ENCODE peak calls at places on chromosomes 6 and 20, in nine cellular contexts. T is breast epithelium; E is naive thymus-derived CD4-positive, alpha-beta T cell; K is CD8-positive, alpha-beta memory T cell; C is PC-9; O is tibial artery; W is psoas muscle; N is hepatocyte; L is left ventricle myocardium inferior. A is an unnamed sample. For H3K4me1, the result is how much of the 10 kb centered on the place peaks cover.

GRCh38 chr6:10583509-10583908 is 62.4 kb downstream of the GCNT2 start:
- DNase-seq in E (no peak), T (no peak), N (peak), L (no peak), O (no peak), C (no peak), W (no peak), K (no peak), A (no peak)

GRCh38 chr6:140289186-140289585 is 914.7 kb upstream of the CITED2 start:
- DNase-seq in W (no peak), T (no peak), O (no peak), L (no peak), E (no peak), C (no peak), N (no peak), K (no peak), A (no peak)

GRCh38 chr6:148414836-148415235 is 72.2 kb downstream of the SASH1 start:
- DNase-seq in L (no peak), T (no peak), K (no peak), N (no peak), E (no peak), C (peak), W (no peak), O (no peak), A (no peak)

GRCh38 chr6:63403725-63404124 is 83.9 kb upstream of the LGSN start:
- DNase-seq in L (no peak), O (no peak), E (no peak), T (no peak), C (no peak), W (no peak), N (no peak), K (no peak), A (no peak)

GRCh38 chr6:73348550-73349204 is 5.4 kb downstream of the DPPA5 start:
- DNase-seq in W (no peak), K (no peak), E (no peak), O (no peak), T (no peak), L (no peak), C (no peak), N (no peak), A (no peak)

GRCh38 chr6:91185072-91185471 is 598.2 kb upstream of the MAP3K7 start:
- DNase-seq in N (no peak), W (no peak), C (no peak), K (no peak), E (no peak), O (no peak), T (no peak), L (no peak), A (no peak)

GRCh38 chr6:123716506-123716905 is 79.8 kb upstream of the TRDN start:
- DNase-seq in T (no peak), W (no peak), N (no peak), K (no peak), C (no peak), E (no peak), O (no peak), L (no peak), A (no peak)

GRCh38 chr20:19735446-19735845 is 22.6 kb upstream of the RIN2 start:
- DNase-seq in C (peak), N (peak), L (peak), E (no peak), K (no peak), O (peak), W (peak), T (peak), A (no peak)

GRCh38 chr6:111842891-111843290 is 30.4 kb downstream of the FYN start:
- DNase-seq in T (no peak), W (no peak), O (no peak), K (no peak), N (peak), C (no peak), L (no peak), E (no peak), A (no peak)

GRCh38 chr6:29826271-29826670 is 1.4 kb upstream of the HLA-G start:
- DNase-seq in E (no peak), K (no peak), T (no peak), N (no peak), O (no peak), L (no peak), W (no peak), C (no peak), A (no peak)

GRCh38 chr20:17651761-17652388 is 30.2 kb downstream of the RRBP1 start:
- DNase-seq in K (no peak), E (no peak), W (peak), L (no peak), C (no peak), T (no peak), N (peak), O (peak), A (no peak)

GRCh38 chr6:103167345-103167744 is 1692.4 kb downstream of the HACE1 start:
- DNase-seq in T (no peak), K (no peak), C (no peak), W (no peak), L (no peak), E (no peak), N (peak), O (no peak), A (no peak)

GRCh38 chr6:27161946-27162603 is 85.4 kb upstream of the PRSS16 start:
- DNase-seq in N (peak), O (no peak), E (peak), C (peak), K (no peak), L (no peak), W (no peak), T (no peak), A (no peak)

GRCh38 chr20:8898823-8899222 is 170.1 kb upstream of the PLCB4 start:
- DNase-seq in N (no peak), L (no peak), W (no peak), C (no peak), T (no peak), K (no peak), O (no peak), E (no peak), A (no peak)

GRCh38 chr20:2859330-2860121 is 13.8 kb upstream of the PTPRA start:
- DNase-seq in N (no peak), K (no peak), C (no peak), E (no peak), W (no peak), L (no peak), O (no peak), T (no peak), A (no peak)

GRCh38 chr6:139243531-139243930 is 48.3 kb downstream of the TXLNB start:
- DNase-seq in T (no peak), W (no peak), K (no peak), C (no peak), E (no peak), N (no peak), O (no peak), L (no peak), A (no peak)

GRCh38 chr6:145704153-145704781 is 31.1 kb downstream of the EPM2A start:
- DNase-seq in E (no peak), O (no peak), T (no peak), C (no peak), N (peak), L (no peak), K (no peak), W (no peak), A (no peak)

GRCh38 chr6:35725081-35725708 is 11.6 kb upstream of the ARMC12 start:
- DNase-seq in W (peak), E (no peak), C (no peak), L (no peak), O (no peak), T (no peak), K (no peak), N (no peak), A (no peak)

GRCh38 chr6:35723587-35723986 is 13.2 kb upstream of the ARMC12 start:
- DNase-seq in E (no peak), T (no peak), O (no peak), L (no peak), N (no peak), W (no peak), C (no peak), K (no peak), A (no peak)

GRCh38 chr6:35724471-35724870 is 12.4 kb upstream of the ARMC12 start:
- DNase-seq in T (no peak), W (no peak), L (no peak), C (no peak), K (no peak), N (no peak), O (no peak), E (no peak), A (no peak)

GRCh38 chr6:35722121-35722761 is 14.6 kb upstream of the ARMC12 start:
- DNase-seq in W (peak), E (no peak), N (no peak), C (no peak), T (no peak), O (peak), L (peak), K (no peak), A (no peak)

DNA sequence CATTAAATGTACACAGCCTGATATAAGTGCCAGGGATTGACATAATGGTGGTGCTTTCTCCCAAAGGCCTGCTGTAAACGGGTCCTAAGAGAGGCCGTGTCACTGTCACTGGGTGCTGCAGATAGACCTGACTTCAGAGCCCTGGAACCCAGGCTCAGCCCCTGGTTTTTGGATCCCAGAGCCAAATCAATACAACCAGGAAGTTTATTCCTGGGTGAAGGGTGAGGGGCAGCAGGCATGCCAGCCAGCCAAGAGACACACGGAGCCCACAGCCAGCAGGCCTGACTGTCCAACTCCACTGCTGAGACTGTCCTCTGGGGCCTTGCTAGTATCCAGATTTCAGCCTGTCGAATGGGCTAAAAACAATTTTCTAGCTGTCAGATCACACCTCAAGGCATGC is 12.8 kb upstream of the ARMC12 start:
- DNase-seq in N (no peak), E (no peak), W (no peak), L (no peak), T (no peak), O (no peak), C (no peak), K (no peak), A (no peak)
- H3K4me1 ChIP-seq in N (half or more), E (under half), W (half or more), L (half or more), T (under half), O (under half), C (under half), K (half or more), A (half or more)

GRCh38 chr20:36565520-36565919 is 7.9 kb upstream of the TGIF2 start:
- DNase-seq in E (no peak), K (no peak), N (no peak), L (no peak), T (no peak), O (no peak), C (no peak), W (no peak), A (no peak)
- H3K27ac ChIP-seq in E (no peak), K (no peak), N (no peak), L (no peak), T (no peak), O (no peak), C (no peak), W (no peak), A (no peak)

DNA sequence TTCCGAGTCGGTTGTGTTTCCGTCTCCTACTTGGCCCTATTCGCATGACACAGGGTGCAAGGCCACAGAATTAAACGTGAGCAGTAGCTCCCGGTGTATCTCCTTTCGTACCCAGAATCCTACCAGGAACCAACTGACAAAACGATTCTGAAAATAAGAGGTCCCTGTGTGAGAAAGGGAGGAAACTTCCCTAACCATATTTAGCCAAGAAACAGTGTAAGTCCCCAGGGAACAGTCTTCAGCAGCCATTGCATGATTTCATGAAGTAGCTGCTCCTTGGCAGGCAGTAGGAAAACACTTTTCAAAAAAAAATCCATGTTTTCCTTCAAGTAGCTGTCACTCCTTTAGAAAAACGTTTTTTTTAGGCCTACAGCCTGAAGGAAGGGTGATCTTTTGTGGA is 46.9 kb downstream of the PDE10A start:
- DNase-seq in E (no peak), C (no peak), T (no peak), W (no peak), L (no peak), O (no peak), K (no peak), N (no peak), A (no peak)
- H3K4me1 ChIP-seq in E (under half), C (under half), T (under half), W (under half), L (under half), O (under half), K (under half), N (under half), A (under half)

GRCh38 chr20:47334022-47334551 is 22.4 kb downstream of the ZMYND8 start:
- DNase-seq in C (peak), O (no peak), W (peak), N (peak), E (no peak), K (no peak), L (no peak), T (no peak), A (no peak)

GRCh38 chr20:47330933-47331708 is 25.4 kb downstream of the ZMYND8 start:
- DNase-seq in T (no peak), E (no peak), L (no peak), K (no peak), C (peak), O (no peak), W (no peak), N (peak), A (no peak)

GRCh38 chr20:47335251-47336012 is 21.1 kb downstream of the ZMYND8 start:
- DNase-seq in T (no peak), K (no peak), E (no peak), W (no peak), O (no peak), N (no peak), C (no peak), L (no peak), A (no peak)

GRCh38 chr20:47330071-47330470 is 26.4 kb downstream of the ZMYND8 start:
- DNase-seq in N (no peak), K (no peak), L (no peak), E (no peak), O (no peak), C (no peak), W (no peak), T (no peak), A (no peak)

GRCh38 chr20:47332381-47333206 is 23.9 kb downstream of the ZMYND8 start:
- DNase-seq in C (no peak), T (no peak), E (no peak), K (no peak), O (no peak), L (no peak), W (no peak), N (no peak), A (no peak)
- H3K27ac ChIP-seq in C (peak), T (peak), E (no peak), K (no peak), O (peak), L (peak), W (peak), N (peak), A (peak)

GRCh38 chr6:181049-181654 is 111.1 kb upstream of the DUSP22 start:
- DNase-seq in W (no peak), C (no peak), E (no peak), O (no peak), T (no peak), K (no peak), L (no peak), N (no peak), A (no peak)
- H3K4me1 ChIP-seq in W (under half), C (under half), E (under half), O (under half), T (under half), K (under half), L (under half), N (under half), A (under half)

GRCh38 chr20:38840894-38841470 is 35.5 kb downstream of the PPP1R16B start:
- DNase-seq in C (no peak), O (no peak), T (no peak), N (no peak), W (no peak), K (no peak), L (no peak), E (no peak), A (no peak)
- H3K27ac ChIP-seq in C (no peak), O (no peak), T (no peak), N (no peak), W (no peak), K (peak), L (no peak), E (no peak), A (no peak)

GRCh38 chr6:50958148-50958547 is 139.5 kb downstream of the TFAP2B start:
- DNase-seq in W (no peak), N (no peak), E (no peak), T (no peak), K (no peak), C (no peak), L (no peak), O (no peak), A (no peak)
- H3K4me1 ChIP-seq in W (under half), N (under half), E (under half), T (under half), K (under half), C (under half), L (under half), O (under half), A (under half)

GRCh38 chr6:130426078-130426726 is 60.4 kb downstream of the TMEM200A start:
- DNase-seq in W (no peak), K (no peak), L (no peak), O (no peak), N (peak), E (no peak), T (no peak), C (no peak), A (no peak)
- H3K27ac ChIP-seq in W (no peak), K (no peak), L (no peak), O (no peak), N (peak), E (no peak), T (no peak), C (no peak), A (no peak)

GRCh38 chr6:136779682-136780081 is 12.6 kb downstream of the MAP3K5 start:
- DNase-seq in O (no peak), E (no peak), K (no peak), W (no peak), N (no peak), T (no peak), C (no peak), L (no peak), A (no peak)
- H3K4me1 ChIP-seq in O (under half), E (under half), K (under half), W (under half), N (under half), T (under half), C (half or more), L (half or more), A (under half)

A was measured in left lung.